ENCODE peak calls at places on chromosomes 7 and 10, in five cellular contexts. V is neural crest cell, P is A549, X is cardiac muscle cell, J is psoas muscle. E is an unnamed sample.
A peak's percentile ranks its signal among the peaks of the same experiment; 100 is the strongest.

GRCh38 chr7:36677769-36678435 is 46.4 kb downstream of the AOAH start:
- DNase-seq in P (no peak), J (no peak), V (no peak), X (no peak), E (no peak)

GRCh38 chr10:115861864-115862263 is 411.1 kb downstream of the GFRA1 start:
- DNase-seq in X (no peak), P (peak; percentile 12), J (no peak), V (no peak), E (no peak)

GRCh38 chr7:14854471-14854870 is 48.1 kb downstream of the DGKB start:
- DNase-seq in V (no peak), P (no peak), J (no peak), X (no peak), E (no peak)

GRCh38 chr10:76415559-76415958 is 984.1 kb downstream of the LRMDA start:
- DNase-seq in J (no peak), V (no peak), P (no peak), X (no peak), E (no peak)

GRCh38 chr10:25556457-25556856 is 377.6 kb upstream of the MYO3A start:
- DNase-seq in X (no peak), P (peak; percentile 14), V (no peak), J (no peak), E (no peak)

GRCh38 chr10:97708976-97709745 is 4.4 kb upstream of the MARVELD1 start:
- DNase-seq in X (peak; percentile 88), V (peak; percentile 62), J (peak; percentile 65), P (peak; percentile 77), E (peak; percentile 55)

GRCh38 chr7:44787762-44788161 is 8.7 kb upstream of the PPIA start:
- DNase-seq in V (no peak), X (no peak), P (no peak), J (no peak), E (no peak)

GRCh38 chr7:147197006-147197405 is 1080.4 kb downstream of the CNTNAP2 start:
- DNase-seq in J (no peak), V (no peak), X (no peak), P (peak; percentile 48), E (no peak)

GRCh38 chr10:113133497-113133896 is 183.4 kb downstream of the TCF7L2 start:
- DNase-seq in P (peak; percentile 43), J (no peak), V (no peak), X (no peak), E (no peak)

GRCh38 chr7:73827568-73828106 is 3.2 kb upstream of the CLDN4 start:
- DNase-seq in J (no peak), P (peak; percentile 69), X (peak; percentile 57), V (no peak), E (no peak)

GRCh38 chr10:82294874-82295378 is 419.9 kb downstream of the NRG3 start:
- DNase-seq in X (no peak), J (no peak), P (no peak), V (no peak), E (no peak)

GRCh38 chr10:29576681-29577080 is 58.1 kb downstream of the SVIL start:
- DNase-seq in V (no peak), X (no peak), P (no peak), J (no peak), E (no peak)

GRCh38 chr7:37198188-37198905 is 250.3 kb downstream of the ELMO1 start:
- DNase-seq in P (no peak), V (no peak), J (no peak), X (no peak), E (no peak)

GRCh38 chr10:119526606-119527592 is 15.6 kb downstream of the RGS10 start:
- DNase-seq in V (no peak), P (peak; percentile 25), X (no peak), J (no peak), E (peak; percentile 71)

GRCh38 chr7:65387893-65388292 is 14.2 kb downstream of the ZNF92 start:
- DNase-seq in V (no peak), P (no peak), J (no peak), X (no peak), E (no peak)

GRCh38 chr7:106125417-106125816 is 13.3 kb upstream of the SYPL1 start:
- DNase-seq in V (no peak), X (no peak), J (no peak), P (no peak), E (no peak)

GRCh38 chr10:14601872-14602725 is 172.6 kb downstream of the FAM107B start:
- DNase-seq in J (no peak), V (no peak), P (peak; percentile 74), X (no peak), E (no peak)

GRCh38 chr10:178723-179122 is 43.5 kb downstream of the ZMYND11 start:
- DNase-seq in J (no peak), V (no peak), X (no peak), P (no peak), E (no peak)

GRCh38 chr10:88032566-88032965 is 169.1 kb downstream of the PTEN start:
- DNase-seq in V (no peak), J (no peak), P (no peak), X (no peak), E (no peak)

DNA sequence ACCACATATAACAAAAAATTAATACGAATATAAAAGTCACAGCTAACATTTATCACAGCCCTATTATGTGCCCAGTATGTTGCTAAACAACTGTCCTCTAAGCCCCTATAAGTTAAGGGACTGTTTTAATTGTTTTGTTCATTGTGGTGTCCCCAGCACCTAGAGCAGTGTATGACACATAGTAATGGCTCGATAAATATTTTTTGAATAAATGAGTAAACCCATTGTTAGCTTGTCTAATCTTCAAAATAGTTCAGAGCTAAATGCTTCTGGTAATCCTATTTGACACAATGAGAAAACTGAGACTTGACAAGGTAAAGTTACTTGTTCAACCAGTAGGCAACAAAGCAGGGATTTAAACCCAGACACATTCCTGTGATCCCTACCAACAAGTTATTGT is 78.4 kb upstream of the NEUROD6 start:
- DNase-seq in V (no peak), X (no peak), P (no peak), J (no peak), E (no peak)
- TF ChIP-seq CTCF in V (no peak), X (no peak), P (no peak), J (no peak), E (no peak)

GRCh38 chr10:16425449-16425848 is 11.4 kb upstream of the PTER start:
- DNase-seq in X (no peak), J (no peak), V (no peak), P (no peak), E (no peak)

GRCh38 chr10:16429539-16429938 is 7.3 kb upstream of the PTER start:
- DNase-seq in V (no peak), P (no peak), J (no peak), X (no peak), E (no peak)

DNA sequence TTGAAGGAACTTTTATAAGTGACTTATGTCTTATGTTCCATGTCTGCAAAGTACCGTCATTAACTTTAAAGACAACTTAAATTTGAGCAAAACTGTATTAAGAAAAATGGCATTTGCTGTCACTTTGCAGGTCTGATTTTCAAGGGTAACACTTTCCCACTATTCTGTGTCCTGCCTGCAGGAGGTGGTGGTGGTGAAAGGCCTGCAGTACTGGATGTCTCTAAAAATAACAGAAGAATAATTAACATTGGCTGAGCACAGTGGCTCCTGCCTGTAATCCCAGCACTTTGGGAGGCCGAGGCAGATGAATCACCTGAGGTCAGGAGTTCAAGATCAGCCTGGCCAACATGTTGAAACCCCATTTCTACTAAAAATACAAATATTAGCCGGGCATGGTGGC is 13.2 kb upstream of the PTER start:
- DNase-seq in X (no peak), J (no peak), P (no peak), V (no peak), E (no peak)
- TF ChIP-seq CTCF in X (no peak), J (no peak), P (no peak), V (no peak), E (no peak)

GRCh38 chr10:70234668-70235447 is 1.6 kb upstream of the PPA1 start:
- DNase-seq in V (no peak), J (peak; percentile 33), P (no peak), X (no peak), E (no peak)

GRCh38 chr10:70232155-70232858 is 922 bp downstream of the PPA1 start:
- DNase-seq in P (peak; percentile 43), J (peak; percentile 40), X (peak; percentile 20), V (no peak), E (no peak)

GRCh38 chr10:70232859-70233108 is 445 bp downstream of the PPA1 start:
- DNase-seq in J (no peak), X (no peak), V (no peak), P (no peak), E (no peak)

GRCh38 chr10:70233939-70234300 is 691 bp upstream of the PPA1 start:
- DNase-seq in J (no peak), V (no peak), X (peak; percentile 11), P (no peak), E (no peak)

GRCh38 chr10:70233109-70233938 is at the start of gene PPA1:
- DNase-seq in V (peak; percentile 98), J (peak; percentile 100), P (peak; percentile 96), X (peak; percentile 99), E (peak; percentile 99)
- TF ChIP-seq CTCF in V (peak; percentile 49), J (peak; percentile 27), P (peak; percentile 38), X (peak; percentile 22), E (no peak)

GRCh38 chr7:27555670-27556069 is 107.0 kb downstream of the HIBADH start:
- DNase-seq in P (no peak), J (no peak), V (no peak), X (no peak), E (no peak)

GRCh38 chr7:27564881-27565482 is 97.7 kb downstream of the HIBADH start:
- DNase-seq in X (no peak), J (no peak), V (no peak), P (no peak), E (peak; percentile 20)

GRCh38 chr7:27554826-27555225 is 107.9 kb downstream of the HIBADH start:
- DNase-seq in X (no peak), V (no peak), J (no peak), P (no peak), E (no peak)

GRCh38 chr7:27560706-27561235 is 101.9 kb downstream of the HIBADH start:
- DNase-seq in X (no peak), P (no peak), V (no peak), J (no peak), E (no peak)
- TF ChIP-seq CTCF in X (peak; percentile 17), P (no peak), V (peak; percentile 29), J (no peak), E (peak; percentile 18)

GRCh38 chr10:46048152-46048551 is 2.1 kb upstream of the MSMB start:
- DNase-seq in P (no peak), J (no peak), V (no peak), X (no peak), E (peak; percentile 48)
- TF ChIP-seq CTCF in P (no peak), J (no peak), V (no peak), X (no peak), E (no peak)

E was measured in glutamatergic neuron.